ENCODE peak calls at places on chromosomes 6 and 20, in seven cellular contexts. One of them, this sample, is unnamed.

GRCh38 chr6:34813028-34813742 is 21.3 kb downstream of the BLTP3A start:
- DNase-seq in kidney: no peak
- DNase-seq in fibroblast of lung: no peak
- DNase-seq in neuronal stem cell: no peak
- DNase-seq in OCI-LY7: no peak
- DNase-seq in A549: no peak
- DNase-seq in lung: no peak
- DNase-seq in this sample: no peak

GRCh38 chr6:168992696-168993185 is 260.9 kb downstream of the THBS2 start:
- DNase-seq in kidney: no peak
- DNase-seq in A549: no peak
- DNase-seq in OCI-LY7: no peak
- DNase-seq in fibroblast of lung: no peak
- DNase-seq in lung: no peak
- DNase-seq in neuronal stem cell: no peak
- DNase-seq in this sample: no peak

GRCh38 chr6:150915156-150915555 is 49.7 kb downstream of the MTHFD1L start:
- DNase-seq in OCI-LY7: no peak
- DNase-seq in neuronal stem cell: no peak
- DNase-seq in kidney: no peak
- DNase-seq in A549: no peak
- DNase-seq in lung: no peak
- DNase-seq in fibroblast of lung: no peak
- DNase-seq in this sample: no peak

GRCh38 chr20:60304931-60305330 is 346.7 kb downstream of the CDH26 start:
- DNase-seq in OCI-LY7: no peak
- DNase-seq in fibroblast of lung: no peak
- DNase-seq in kidney: no peak
- DNase-seq in lung: no peak
- DNase-seq in A549: no peak
- DNase-seq in neuronal stem cell: no peak
- DNase-seq in this sample: no peak

GRCh38 chr6:121436172-121436965 is 923 bp downstream of the GJA1 start:
- DNase-seq in OCI-LY7: no peak
- DNase-seq in fibroblast of lung: peak; percentile 34
- DNase-seq in lung: no peak
- DNase-seq in A549: no peak
- DNase-seq in neuronal stem cell: no peak
- DNase-seq in kidney: no peak
- DNase-seq in this sample: no peak

GRCh38 chr6:163260911-163261310 is 153.6 kb upstream of the QKI start:
- DNase-seq in lung: no peak
- DNase-seq in neuronal stem cell: no peak
- DNase-seq in OCI-LY7: no peak
- DNase-seq in kidney: no peak
- DNase-seq in fibroblast of lung: no peak
- DNase-seq in A549: no peak
- DNase-seq in this sample: no peak

GRCh38 chr6:81978230-81978629 is 225.7 kb upstream of the TENT5A start:
- DNase-seq in OCI-LY7: no peak
- DNase-seq in neuronal stem cell: no peak
- DNase-seq in lung: no peak
- DNase-seq in fibroblast of lung: peak; percentile 40
- DNase-seq in A549: no peak
- DNase-seq in kidney: no peak
- DNase-seq in this sample: no peak

GRCh38 chr6:145290122-145290521 is 445.2 kb downstream of the EPM2A start:
- DNase-seq in OCI-LY7: no peak
- DNase-seq in neuronal stem cell: no peak
- DNase-seq in kidney: no peak
- DNase-seq in lung: no peak
- DNase-seq in A549: no peak
- DNase-seq in fibroblast of lung: no peak
- DNase-seq in this sample: no peak

GRCh38 chr6:27311806-27312145 is 297 bp downstream of the POM121L2 start:
- DNase-seq in lung: no peak
- DNase-seq in A549: no peak
- DNase-seq in neuronal stem cell: no peak
- DNase-seq in kidney: no peak
- DNase-seq in fibroblast of lung: no peak
- DNase-seq in OCI-LY7: no peak
- DNase-seq in this sample: no peak

GRCh38 chr6:37013516-37014491 is 8.3 kb downstream of the FGD2 start:
- DNase-seq in A549: no peak
- DNase-seq in kidney: no peak
- DNase-seq in OCI-LY7: no peak
- DNase-seq in lung: no peak
- DNase-seq in neuronal stem cell: no peak
- DNase-seq in fibroblast of lung: no peak
- DNase-seq in this sample: no peak

GRCh38 chr20:2946988-2947961 is 74.0 kb downstream of the PTPRA start:
- DNase-seq in kidney: no peak
- DNase-seq in A549: no peak
- DNase-seq in fibroblast of lung: peak; percentile 83
- DNase-seq in lung: no peak
- DNase-seq in OCI-LY7: no peak
- DNase-seq in neuronal stem cell: peak; percentile 71
- DNase-seq in this sample: no peak

GRCh38 chr6:139485742-139486475 is 111.5 kb upstream of the CITED2 start:
- DNase-seq in fibroblast of lung: no peak
- DNase-seq in neuronal stem cell: no peak
- DNase-seq in A549: no peak
- DNase-seq in OCI-LY7: no peak
- DNase-seq in kidney: no peak
- DNase-seq in lung: no peak
- DNase-seq in this sample: no peak

GRCh38 chr6:37487891-37488290 is 11.8 kb downstream of the CCDC167 start:
- DNase-seq in OCI-LY7: no peak
- DNase-seq in A549: no peak
- DNase-seq in neuronal stem cell: no peak
- DNase-seq in fibroblast of lung: no peak
- DNase-seq in lung: no peak
- DNase-seq in kidney: no peak
- DNase-seq in this sample: no peak

GRCh38 chr6:16949696-16950095 is 152.2 kb upstream of the STMND1 start:
- DNase-seq in A549: no peak
- DNase-seq in fibroblast of lung: peak; percentile 21
- DNase-seq in kidney: no peak
- DNase-seq in OCI-LY7: no peak
- DNase-seq in neuronal stem cell: no peak
- DNase-seq in lung: no peak
- DNase-seq in this sample: no peak

GRCh38 chr6:30981942-30982772 is 1.4 kb upstream of the MUC21 start:
- DNase-seq in lung: peak; percentile 63
- DNase-seq in kidney: no peak
- DNase-seq in A549: no peak
- DNase-seq in neuronal stem cell: peak; percentile 21
- DNase-seq in OCI-LY7: no peak
- DNase-seq in fibroblast of lung: peak; percentile 78
- DNase-seq in this sample: no peak

GRCh38 chr6:169008641-169009040 is 245.0 kb downstream of the THBS2 start:
- DNase-seq in lung: no peak
- DNase-seq in kidney: no peak
- DNase-seq in neuronal stem cell: no peak
- DNase-seq in A549: no peak
- DNase-seq in fibroblast of lung: peak; percentile 34
- DNase-seq in OCI-LY7: no peak
- DNase-seq in this sample: no peak

GRCh38 chr6:118899948-118900347 is 6.0 kb downstream of the ASF1A start:
- DNase-seq in A549: no peak
- DNase-seq in fibroblast of lung: no peak
- DNase-seq in lung: no peak
- DNase-seq in neuronal stem cell: no peak
- DNase-seq in kidney: no peak
- DNase-seq in OCI-LY7: no peak
- DNase-seq in this sample: no peak
- H3K4me1 ChIP-seq in A549: peaks cover 16% of the 10 kb centered on the region
- H3K4me1 ChIP-seq in fibroblast of lung: peaks cover 2% of the 10 kb centered on the region
- H3K4me1 ChIP-seq in lung: peaks cover 4% of the 10 kb centered on the region
- H3K4me1 ChIP-seq in neuronal stem cell: peaks cover 13% of the 10 kb centered on the region
- H3K4me1 ChIP-seq in kidney: no peaks in the 10 kb centered on the region
- H3K4me1 ChIP-seq in OCI-LY7: peaks cover 44% of the 10 kb centered on the region
- H3K4me1 ChIP-seq in this sample: peaks cover 90% of the 10 kb centered on the region

DNA sequence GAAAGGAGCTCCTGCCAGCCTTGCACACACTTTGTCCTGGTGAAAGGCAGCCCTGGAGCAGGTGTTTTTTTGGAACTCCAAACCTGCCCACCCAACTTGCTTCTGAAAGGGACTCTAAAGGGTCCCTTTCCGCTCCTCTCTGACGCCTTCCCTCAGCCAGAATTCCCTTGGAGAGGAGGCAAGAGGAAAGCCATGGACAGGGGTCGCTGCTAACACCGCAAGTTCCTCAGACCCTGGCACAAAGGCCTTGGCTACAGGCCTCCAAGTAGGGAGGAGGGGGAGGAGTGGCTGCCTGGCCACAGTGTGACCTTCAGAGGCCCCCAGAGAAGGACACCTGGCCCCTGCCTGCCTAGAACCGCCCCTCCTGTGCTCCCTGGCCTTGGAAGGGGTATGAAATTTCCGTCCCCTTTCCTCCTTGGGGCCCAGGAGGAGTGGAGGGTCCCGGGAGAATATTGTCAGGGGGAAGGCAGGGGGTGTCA is 2.6 kb downstream of the VEGFA start:
- DNase-seq in lung: no peak
- DNase-seq in A549: no peak
- DNase-seq in kidney: peak; percentile 64
- DNase-seq in neuronal stem cell: peak; percentile 51
- DNase-seq in fibroblast of lung: peak; percentile 46
- DNase-seq in OCI-LY7: peak; percentile 31
- DNase-seq in this sample: no peak
- H3K4me1 ChIP-seq in lung: peaks cover 18% of the 10 kb centered on the region
- H3K4me1 ChIP-seq in A549: peaks cover 30% of the 10 kb centered on the region
- H3K4me1 ChIP-seq in kidney: peaks cover 28% of the 10 kb centered on the region
- H3K4me1 ChIP-seq in neuronal stem cell: peaks cover 22% of the 10 kb centered on the region
- H3K4me1 ChIP-seq in fibroblast of lung: peaks cover 34% of the 10 kb centered on the region
- H3K4me1 ChIP-seq in OCI-LY7: peaks cover 47% of the 10 kb centered on the region
- H3K4me1 ChIP-seq in this sample: peaks cover 17% of the 10 kb centered on the region

GRCh38 chr6:112207131-112207530 is 47.2 kb downstream of the LAMA4 start:
- DNase-seq in A549: no peak
- DNase-seq in OCI-LY7: no peak
- DNase-seq in lung: no peak
- DNase-seq in kidney: no peak
- DNase-seq in neuronal stem cell: no peak
- DNase-seq in fibroblast of lung: no peak
- DNase-seq in this sample: no peak

GRCh38 chr6:112207773-112208172 is 46.6 kb downstream of the LAMA4 start:
- DNase-seq in lung: no peak
- DNase-seq in OCI-LY7: no peak
- DNase-seq in kidney: no peak
- DNase-seq in A549: no peak
- DNase-seq in fibroblast of lung: no peak
- DNase-seq in neuronal stem cell: no peak
- DNase-seq in this sample: no peak

GRCh38 chr6:112203577-112204349 is 50.6 kb downstream of the LAMA4 start:
- DNase-seq in kidney: no peak
- DNase-seq in lung: no peak
- DNase-seq in fibroblast of lung: peak; percentile 90
- DNase-seq in OCI-LY7: no peak
- DNase-seq in neuronal stem cell: no peak
- DNase-seq in A549: peak; percentile 12
- DNase-seq in this sample: no peak

GRCh38 chr6:112204350-112204706 is 50.0 kb downstream of the LAMA4 start:
- DNase-seq in A549: no peak
- DNase-seq in fibroblast of lung: no peak
- DNase-seq in neuronal stem cell: no peak
- DNase-seq in kidney: no peak
- DNase-seq in OCI-LY7: no peak
- DNase-seq in lung: no peak
- DNase-seq in this sample: no peak

GRCh38 chr6:112205521-112206458 is 48.6 kb downstream of the LAMA4 start:
- DNase-seq in fibroblast of lung: no peak
- DNase-seq in neuronal stem cell: no peak
- DNase-seq in OCI-LY7: no peak
- DNase-seq in lung: no peak
- DNase-seq in A549: no peak
- DNase-seq in kidney: no peak
- DNase-seq in this sample: no peak
- H3K4me1 ChIP-seq in fibroblast of lung: peaks cover 35% of the 10 kb centered on the region
- H3K4me1 ChIP-seq in neuronal stem cell: peaks cover 27% of the 10 kb centered on the region
- H3K4me1 ChIP-seq in OCI-LY7: no peaks in the 10 kb centered on the region
- H3K4me1 ChIP-seq in lung: peaks cover 4% of the 10 kb centered on the region
- H3K4me1 ChIP-seq in A549: peaks cover 36% of the 10 kb centered on the region
- H3K4me1 ChIP-seq in kidney: peaks cover 13% of the 10 kb centered on the region
- H3K4me1 ChIP-seq in this sample: no peaks in the 10 kb centered on the region

GRCh38 chr20:62405981-62406513 is 1.0 kb downstream of the CABLES2 start:
- DNase-seq in OCI-LY7: no peak
- DNase-seq in neuronal stem cell: no peak
- DNase-seq in kidney: no peak
- DNase-seq in A549: no peak
- DNase-seq in lung: no peak
- DNase-seq in fibroblast of lung: no peak
- DNase-seq in this sample: no peak

GRCh38 chr20:62406635-62407176 is 379 bp downstream of the CABLES2 start:
- DNase-seq in OCI-LY7: no peak
- DNase-seq in kidney: no peak
- DNase-seq in fibroblast of lung: no peak
- DNase-seq in neuronal stem cell: no peak
- DNase-seq in lung: no peak
- DNase-seq in A549: no peak
- DNase-seq in this sample: no peak

GRCh38 chr20:62408055-62408454 is 970 bp upstream of the CABLES2 start:
- DNase-seq in OCI-LY7: no peak
- DNase-seq in A549: no peak
- DNase-seq in fibroblast of lung: no peak
- DNase-seq in lung: no peak
- DNase-seq in kidney: no peak
- DNase-seq in neuronal stem cell: no peak
- DNase-seq in this sample: no peak

GRCh38 chr20:62408640-62409039 is 1.6 kb upstream of the CABLES2 start:
- DNase-seq in neuronal stem cell: no peak
- DNase-seq in kidney: no peak
- DNase-seq in fibroblast of lung: no peak
- DNase-seq in lung: no peak
- DNase-seq in A549: no peak
- DNase-seq in OCI-LY7: no peak
- DNase-seq in this sample: no peak

GRCh38 chr20:62407221-62407992 is at the start of gene CABLES2:
- DNase-seq in lung: peak; percentile 91
- DNase-seq in fibroblast of lung: peak; percentile 92
- DNase-seq in OCI-LY7: peak; percentile 96
- DNase-seq in kidney: peak; percentile 97
- DNase-seq in neuronal stem cell: peak; percentile 89
- DNase-seq in A549: peak; percentile 84
- DNase-seq in this sample: peak; percentile 90
- H3K4me1 ChIP-seq in lung: peaks cover 17% of the 10 kb centered on the region
- H3K4me1 ChIP-seq in fibroblast of lung: peaks cover 11% of the 10 kb centered on the region
- H3K4me1 ChIP-seq in OCI-LY7: peaks cover 42% of the 10 kb centered on the region
- H3K4me1 ChIP-seq in kidney: peaks cover 18% of the 10 kb centered on the region
- H3K4me1 ChIP-seq in neuronal stem cell: peaks cover 9% of the 10 kb centered on the region
- H3K4me1 ChIP-seq in A549: peaks cover 21% of the 10 kb centered on the region
- H3K4me1 ChIP-seq in this sample: peaks cover 34% of the 10 kb centered on the region

DNA sequence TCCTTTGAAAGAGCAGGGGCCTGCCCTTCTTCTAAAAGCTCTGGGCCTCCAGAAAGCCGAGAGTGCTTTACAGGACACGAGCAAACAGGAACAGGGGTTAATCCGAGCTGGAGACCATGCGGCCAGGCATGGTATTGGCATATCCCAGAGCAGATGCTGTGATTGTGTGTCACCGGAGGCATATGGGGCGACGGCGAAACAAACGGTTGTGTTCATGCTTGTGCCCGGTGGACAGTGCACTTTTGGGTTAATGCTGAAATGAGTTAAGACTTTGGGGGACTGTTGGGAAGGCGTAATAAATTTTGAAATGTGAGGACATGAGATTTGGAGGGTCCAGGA is 1088.7 kb upstream of the DEFB115 start:
- DNase-seq in OCI-LY7: no peak
- DNase-seq in A549: no peak
- DNase-seq in fibroblast of lung: no peak
- DNase-seq in neuronal stem cell: no peak
- DNase-seq in kidney: no peak
- DNase-seq in lung: no peak
- DNase-seq in this sample: no peak
- H3K4me1 ChIP-seq in OCI-LY7: no peaks in the 10 kb centered on the region
- H3K4me1 ChIP-seq in A549: no peaks in the 10 kb centered on the region
- H3K4me1 ChIP-seq in fibroblast of lung: no peaks in the 10 kb centered on the region
- H3K4me1 ChIP-seq in neuronal stem cell: no peaks in the 10 kb centered on the region
- H3K4me1 ChIP-seq in kidney: no peaks in the 10 kb centered on the region
- H3K4me1 ChIP-seq in lung: no peaks in the 10 kb centered on the region
- H3K4me1 ChIP-seq in this sample: no peaks in the 10 kb centered on the region